ENCODE peak calls at places on chromosomes 13 and 19, in four cellular contexts. Y, X, M and F are unnamed samples.

GRCh38 chr19:50893047-50893737 is 18.0 kb downstream of the KLK4 start:
- DNase-seq in Y (no peak), X (no peak), M (peak; percentile 71), F (no peak)

GRCh38 chr19:13718733-13719132 is 45.6 kb upstream of the MRI1 start:
- DNase-seq in Y (no peak), X (peak; percentile 71), M (peak; percentile 50), F (no peak)

GRCh38 chr19:13463296-13463695 is 43.0 kb downstream of the CACNA1A start:
- DNase-seq in Y (no peak), X (peak; percentile 81), M (peak; percentile 67), F (no peak)

GRCh38 chr19:51368366-51369282 is at the start of gene CLDND2:
- DNase-seq in Y (no peak), X (no peak), M (peak; percentile 57), F (no peak)

GRCh38 chr13:36163809-36164308 is 32.7 kb upstream of the DCLK1 start:
- DNase-seq in Y (no peak), X (no peak), M (no peak), F (no peak)

GRCh38 chr13:95535243-95535642 is 17.3 kb upstream of the CLDN10 start:
- DNase-seq in Y (peak; percentile 84), X (no peak), M (no peak), F (peak; percentile 94)

GRCh38 chr19:45509692-45510015 is 2.4 kb downstream of the VASP start:
- DNase-seq in Y (no peak), X (no peak), M (no peak), F (no peak)

GRCh38 chr13:98470920-98471319 is 106.0 kb downstream of the STK24 start:
- DNase-seq in Y (no peak), X (no peak), M (no peak), F (no peak)

GRCh38 chr19:41192574-41193419 is at the start of gene CYP2S1:
- DNase-seq in Y (no peak), X (peak; percentile 89), M (no peak), F (no peak)

GRCh38 chr13:110298566-110299321 is 8.2 kb downstream of the COL4A1 start:
- DNase-seq in Y (no peak), X (no peak), M (no peak), F (peak; percentile 54)

GRCh38 chr19:7852851-7853759 is 21.1 kb downstream of the PRR36 start:
- DNase-seq in Y (peak; percentile 90), X (peak; percentile 91), M (peak; percentile 90), F (peak; percentile 49)

GRCh38 chr13:107367258-107367657 is 799.3 kb upstream of the ARGLU1 start:
- DNase-seq in Y (no peak), X (no peak), M (no peak), F (peak; percentile 60)

GRCh38 chr19:55486971-55487883 is 1.0 kb upstream of the SSC5D start:
- DNase-seq in Y (peak; percentile 23), X (peak; percentile 44), M (peak; percentile 60), F (peak; percentile 83)

GRCh38 chr19:55488986-55489710 is 912 bp downstream of the SSC5D start:
- DNase-seq in Y (no peak), X (no peak), M (no peak), F (no peak)

GRCh38 chr19:55486043-55486970 is 1.3 kb downstream of the NAT14 start:
- DNase-seq in Y (no peak), X (no peak), M (no peak), F (peak; percentile 29)

GRCh38 chr19:55489711-55490477 is 1.7 kb downstream of the SSC5D start:
- DNase-seq in Y (no peak), X (no peak), M (no peak), F (no peak)

DNA sequence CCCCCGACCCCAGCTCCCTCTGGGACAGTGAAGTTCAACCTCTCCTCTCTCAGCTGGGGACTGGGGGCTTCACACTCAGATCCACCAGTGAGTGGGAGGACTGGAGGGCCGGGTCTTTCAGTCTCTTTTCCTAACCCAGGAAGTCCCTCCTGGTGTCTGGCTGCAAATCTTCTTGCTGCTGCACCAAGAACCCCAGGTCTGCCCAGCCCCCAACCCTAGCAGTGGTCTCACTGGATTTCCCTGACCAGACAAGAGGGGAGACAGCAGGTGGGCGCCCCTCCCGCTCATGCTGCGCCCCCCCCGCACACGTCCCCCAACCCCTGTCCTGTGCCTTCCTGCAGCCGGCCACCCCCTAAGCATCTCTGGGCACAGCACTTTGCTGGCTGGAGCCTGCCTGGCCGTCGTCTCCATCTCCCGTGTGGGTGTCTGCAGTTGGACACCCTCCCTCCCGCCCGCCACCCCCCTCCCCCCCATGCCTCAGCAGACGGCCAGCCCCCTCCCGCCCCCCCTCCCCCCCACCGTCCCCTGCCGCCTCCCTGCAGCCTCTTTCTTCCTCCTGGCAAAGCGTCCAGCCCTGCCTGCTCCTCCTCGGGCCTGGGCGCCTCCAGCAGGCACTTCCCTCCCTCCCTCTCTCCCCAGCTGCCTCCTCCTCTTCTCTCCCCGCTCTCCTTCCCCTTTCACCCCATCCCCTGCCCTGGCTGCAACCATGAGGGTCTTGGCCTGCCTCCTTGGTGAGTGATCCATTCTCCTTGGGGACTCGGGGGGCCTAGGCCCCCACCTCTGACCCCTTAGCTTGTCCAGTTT is at the start of gene SSC5D:
- DNase-seq in Y (no peak), X (peak; percentile 61), M (peak; percentile 50), F (no peak)
- H2AFZ ChIP-seq in Y (no peak within 1 kb of the TSS), X (no peak within 1 kb of the TSS), M (no peak within 1 kb of the TSS), F (no peak within 1 kb of the TSS)

GRCh38 chr13:51619614-51620013 is 35.4 kb downstream of the WDFY2 start:
- DNase-seq in Y (no peak), X (no peak), M (no peak), F (no peak)
- H3K79me2 ChIP-seq in Y (peaks cover 79% of the 10 kb centered on the region), X (peaks cover 87% of the 10 kb centered on the region), M (no peaks in the 10 kb centered on the region), F (no peaks in the 10 kb centered on the region)

DNA sequence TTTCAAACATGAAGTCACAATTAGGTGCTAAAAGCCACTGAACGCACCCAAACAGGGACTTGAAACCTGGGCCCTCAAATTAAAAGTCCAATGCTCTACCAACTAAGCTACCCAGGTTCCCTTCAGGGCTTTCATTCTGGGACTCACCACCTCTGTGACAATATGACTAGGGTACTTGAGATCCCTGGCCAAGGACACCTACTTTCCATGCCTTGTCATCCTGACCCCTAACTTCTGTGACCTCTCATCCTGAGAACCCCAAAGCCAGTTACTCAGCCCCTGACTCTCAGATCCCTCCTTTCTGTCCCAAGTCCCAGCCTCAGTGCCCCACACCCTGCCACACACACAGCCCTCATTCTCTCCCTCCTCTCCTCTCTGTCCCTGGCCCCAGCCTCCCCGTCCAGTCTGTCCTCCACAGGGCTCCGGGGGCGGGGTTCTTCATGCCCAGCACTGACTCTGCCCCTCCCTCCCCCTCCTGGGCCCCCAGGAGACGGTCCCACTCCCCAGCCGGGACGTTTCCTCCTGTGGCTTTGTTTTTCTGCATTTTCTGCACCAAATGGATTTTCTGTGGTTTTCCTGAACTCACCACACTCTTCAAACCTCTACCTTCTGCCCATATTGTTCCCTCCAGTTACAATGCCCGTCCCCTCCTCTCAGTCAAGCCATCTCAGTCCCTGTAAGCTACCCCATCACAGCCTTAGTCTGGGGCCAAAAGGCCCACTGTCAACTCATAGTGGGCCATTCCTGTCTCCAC is 7.0 kb downstream of the RCN3 start:
- DNase-seq in Y (no peak), X (no peak), M (no peak), F (no peak)
- H3K9ac ChIP-seq in Y (no peak overlapping the region), X (no peak overlapping the region), M (peak overlapping the region; percentile 53), F (no peak overlapping the region)

DNA sequence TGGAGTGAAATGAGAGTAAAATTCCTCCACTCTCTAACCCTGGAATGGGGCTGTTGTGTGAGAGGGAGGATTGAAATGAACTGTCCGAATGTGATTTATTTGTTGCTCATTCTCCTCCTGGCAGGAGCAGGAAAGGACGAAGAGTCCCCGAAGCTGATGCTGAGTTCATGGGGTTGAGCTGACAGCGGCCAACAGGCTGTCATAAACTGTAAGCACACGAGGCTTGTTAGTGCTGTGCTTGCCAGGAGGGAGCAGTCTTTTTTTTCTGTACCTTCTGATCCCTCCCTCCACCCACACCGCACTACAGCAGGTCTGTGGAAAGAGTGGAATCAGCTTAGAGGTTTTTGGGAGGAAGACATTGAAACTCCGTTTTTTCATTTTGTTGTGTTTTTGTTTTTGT is 33.0 kb upstream of the ZNF331 start:
- DNase-seq in Y (peak; percentile 38), X (no peak), M (no peak), F (no peak)
- H2AFZ ChIP-seq in Y (no peak overlapping the region), X (no peak overlapping the region), M (no peak overlapping the region), F (no peak overlapping the region)

GRCh38 chr13:45333251-45333972 is 7.6 kb downstream of the TPT1 start:
- DNase-seq in Y (no peak), X (no peak), M (no peak), F (no peak)

GRCh38 chr13:45335397-45336024 is 5.5 kb downstream of the TPT1 start:
- DNase-seq in Y (peak; percentile 65), X (no peak), M (peak; percentile 48), F (no peak)

GRCh38 chr13:45336025-45336800 is 4.8 kb downstream of the TPT1 start:
- DNase-seq in Y (no peak), X (no peak), M (no peak), F (no peak)

GRCh38 chr13:45332831-45333219 is 8.2 kb downstream of the TPT1 start:
- DNase-seq in Y (no peak), X (no peak), M (no peak), F (no peak)

GRCh38 chr13:45333973-45334922 is 6.7 kb downstream of the TPT1 start:
- DNase-seq in Y (no peak), X (no peak), M (peak; percentile 46), F (peak; percentile 45)
- H3K79me2 ChIP-seq in Y (peaks cover 18% of the 10 kb centered on the region), X (peaks cover 28% of the 10 kb centered on the region), M (peaks cover 15% of the 10 kb centered on the region), F (peaks cover 38% of the 10 kb centered on the region)